ENCODE peak calls at places on chromosome 9, in six cellular contexts. I, E, B, C, A and F are unnamed samples.

GRCh38 chr9:22084336-22085035 is 75.4 kb upstream of the CDKN2B start:
- DNase-seq in I (peak), E (no peak), B (no peak), C (no peak), A (no peak), F (no peak)

GRCh38 chr9:136052433-136052880 is 42.6 kb downstream of the NACC2 start:
- DNase-seq in I (no peak), E (no peak), B (no peak), C (no peak), A (no peak), F (peak)

GRCh38 chr9:132214027-132214622 is 52.3 kb downstream of the NTNG2 start:
- DNase-seq in I (peak), E (peak), B (no peak), C (no peak), A (peak), F (peak)

GRCh38 chr9:137095664-137096517 is 9.1 kb downstream of the MAN1B1 start:
- DNase-seq in I (no peak), E (no peak), B (peak), C (peak), A (no peak), F (no peak)

GRCh38 chr9:84866402-84866801 is 196.9 kb downstream of the NTRK2 start:
- DNase-seq in I (no peak), E (no peak), B (no peak), C (no peak), A (no peak), F (no peak)

GRCh38 chr9:79672236-79672635 is 100.5 kb downstream of the TLE4 start:
- DNase-seq in I (no peak), E (no peak), B (no peak), C (no peak), A (no peak), F (no peak)

GRCh38 chr9:87612536-87612935 is 113.4 kb upstream of the CTSL start:
- DNase-seq in I (no peak), E (no peak), B (no peak), C (no peak), A (no peak), F (no peak)

GRCh38 chr9:117355542-117355941 is 59.3 kb downstream of the ASTN2 start:
- DNase-seq in I (no peak), E (no peak), B (no peak), C (no peak), A (no peak), F (no peak)

GRCh38 chr9:16170119-16170518 is 617.3 kb downstream of the CCDC171 start:
- DNase-seq in I (no peak), E (no peak), B (no peak), C (no peak), A (no peak), F (no peak)

GRCh38 chr9:137459147-137459600 is at the start of gene NSMF:
- DNase-seq in I (peak), E (peak), B (peak), C (peak), A (peak), F (peak)

GRCh38 chr9:124182741-124183140 is 75.0 kb upstream of the NEK6 start:
- DNase-seq in I (no peak), E (no peak), B (no peak), C (no peak), A (no peak), F (no peak)

GRCh38 chr9:81397735-81398381 is 291.5 kb downstream of the TLE1 start:
- DNase-seq in I (no peak), E (no peak), B (no peak), C (no peak), A (no peak), F (no peak)

GRCh38 chr9:89719202-89719601 is 114.4 kb downstream of the GADD45G start:
- DNase-seq in I (no peak), E (no peak), B (no peak), C (no peak), A (no peak), F (no peak)

GRCh38 chr9:27118916-27119315 is 9.9 kb downstream of the TEK start:
- DNase-seq in I (peak), E (no peak), B (no peak), C (no peak), A (no peak), F (no peak)

GRCh38 chr9:129006328-129007034 is 21.6 kb downstream of the SH3GLB2 start:
- DNase-seq in I (peak), E (peak), B (peak), C (peak), A (peak), F (peak)

GRCh38 chr9:99353408-99353807 is 131.3 kb downstream of the SEC61B start:
- DNase-seq in I (no peak), E (no peak), B (no peak), C (no peak), A (peak), F (peak)

GRCh38 chr9:111000202-111000601 is 38.1 kb downstream of the LPAR1 start:
- DNase-seq in I (no peak), E (no peak), B (no peak), C (no peak), A (no peak), F (peak)

GRCh38 chr9:35340046-35340445 is 149.9 kb upstream of the RUSC2 start:
- DNase-seq in I (no peak), E (no peak), B (no peak), C (no peak), A (no peak), F (no peak)

GRCh38 chr9:34572092-34572491 is 17.4 kb downstream of the CNTFR start:
- DNase-seq in I (no peak), E (no peak), B (no peak), C (no peak), A (no peak), F (no peak)

GRCh38 chr9:95157491-95158151 is 159.9 kb downstream of the FANCC start:
- DNase-seq in I (peak), E (no peak), B (no peak), C (no peak), A (no peak), F (no peak)

GRCh38 chr9:96436063-96436455 is 13.9 kb upstream of the HABP4 start:
- DNase-seq in I (no peak), E (no peak), B (no peak), C (no peak), A (no peak), F (no peak)

GRCh38 chr9:30522486-30522885 is 1862.0 kb upstream of the ACO1 start:
- DNase-seq in I (no peak), E (no peak), B (no peak), C (no peak), A (no peak), F (no peak)

GRCh38 chr9:78786794-78787193 is 489.9 kb downstream of the PSAT1 start:
- DNase-seq in I (peak), E (no peak), B (no peak), C (no peak), A (no peak), F (no peak)

GRCh38 chr9:126724226-126724625 is 80.6 kb upstream of the ZBTB43 start:
- DNase-seq in I (no peak), E (no peak), B (no peak), C (no peak), A (no peak), F (no peak)

GRCh38 chr9:18791074-18791473 is 241.9 kb downstream of the SAXO1 start:
- DNase-seq in I (no peak), E (no peak), B (peak), C (no peak), A (no peak), F (no peak)